ENCODE peak calls at places on chromosome X, in six cellular contexts. R is heart right ventricle, D is GM23248, F is uterus, Z is SK-N-SH, I is small intestine. C is an unnamed sample.

GRCh38 chrX:34563061-34563460 is 94.0 kb downstream of the TMEM47 start:
- DNase-seq in R (no peak), D (no peak), F (no peak), Z (no peak), I (no peak), C (no peak)

GRCh38 chrX:56232221-56233082 is at the start of gene KLF8:
- DNase-seq in R (peak; percentile 27), D (peak; percentile 56), F (peak; percentile 73), Z (no peak), I (peak; percentile 28), C (no peak)

GRCh38 chrX:57573754-57574153 is 18.1 kb upstream of the ZXDB start:
- DNase-seq in R (no peak), D (peak; percentile 23), F (no peak), Z (no peak), I (peak; percentile 1), C (no peak)

GRCh38 chrX:93594780-93595179 is 78.6 kb downstream of the NAP1L3 start:
- DNase-seq in R (no peak), D (no peak), F (no peak), Z (no peak), I (no peak), C (peak; percentile 10)

GRCh38 chrX:47831788-47832187 is 4.9 kb upstream of the ZNF81 start:
- DNase-seq in R (peak; percentile 12), D (peak; percentile 52), F (peak; percentile 18), Z (peak; percentile 64), I (peak; percentile 54), C (peak; percentile 35)

GRCh38 chrX:2542826-2543551 is 42.2 kb upstream of the DHRSX start:
- DNase-seq in R (no peak), D (no peak), F (no peak), Z (no peak), I (no peak), C (no peak)

GRCh38 chrX:21800344-21800770 is 39.1 kb upstream of the MBTPS2 start:
- DNase-seq in R (no peak), D (peak; percentile 14), F (no peak), Z (no peak), I (no peak), C (peak; percentile 17)

GRCh38 chrX:119647552-119648420 is 41.6 kb upstream of the NKRF start:
- DNase-seq in R (no peak), D (no peak), F (no peak), Z (no peak), I (peak; percentile 34), C (no peak)

GRCh38 chrX:153960786-153961185 is 10.8 kb downstream of the HCFC1 start:
- DNase-seq in R (no peak), D (no peak), F (no peak), Z (no peak), I (no peak), C (no peak)
- H3K36me3 ChIP-seq in R (peaks cover 88% of the 10 kb centered on the region), D (no peaks in the 10 kb centered on the region), F (no peaks in the 10 kb centered on the region), Z (peaks cover 88% of the 10 kb centered on the region), I (peaks cover 15% of the 10 kb centered on the region), C (peaks cover 14% of the 10 kb centered on the region)

GRCh38 chrX:48978226-48978625 is 6.6 kb upstream of the KCND1 start:
- DNase-seq in R (no peak), D (no peak), F (no peak), Z (no peak), I (no peak), C (no peak)

GRCh38 chrX:48983081-48983480 is 11.4 kb upstream of the KCND1 start:
- DNase-seq in R (no peak), D (no peak), F (no peak), Z (no peak), I (no peak), C (no peak)

GRCh38 chrX:48976086-48976485 is 4.4 kb upstream of the KCND1 start:
- DNase-seq in R (no peak), D (no peak), F (no peak), Z (no peak), I (no peak), C (no peak)

GRCh38 chrX:48975541-48975940 is 3.9 kb upstream of the KCND1 start:
- DNase-seq in R (no peak), D (no peak), F (no peak), Z (no peak), I (no peak), C (no peak)

DNA sequence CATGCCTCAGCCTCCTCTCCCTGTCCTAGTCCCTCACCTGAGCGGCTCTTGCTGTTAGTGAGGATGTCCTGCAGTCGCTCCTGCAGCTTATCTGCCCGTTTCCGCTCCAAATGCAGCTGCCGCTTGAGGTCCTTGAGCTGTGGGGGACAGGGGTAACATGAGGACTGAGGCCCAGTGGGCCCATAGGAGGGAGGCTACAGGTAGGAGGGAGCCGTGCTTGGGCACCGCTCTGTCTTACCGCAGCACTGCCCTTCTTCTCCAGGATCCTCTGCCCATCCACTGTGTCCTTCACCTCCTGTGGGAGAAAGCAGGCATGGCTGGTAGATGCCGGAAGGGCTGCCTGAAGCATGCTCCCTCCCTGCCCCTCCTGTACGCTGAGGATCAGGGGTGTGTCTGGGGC is 9.5 kb upstream of the KCND1 start:
- DNase-seq in R (no peak), D (no peak), F (no peak), Z (no peak), I (no peak), C (no peak)
- H3K36me3 ChIP-seq in R (peaks cover 93% of the 10 kb centered on the region), D (no peaks in the 10 kb centered on the region), F (no peaks in the 10 kb centered on the region), Z (peaks cover 45% of the 10 kb centered on the region), I (peaks cover 4% of the 10 kb centered on the region), C (no peaks in the 10 kb centered on the region)

GRCh38 chrX:15623074-15623473 is 22.3 kb upstream of the ACE2 start:
- DNase-seq in R (no peak), D (no peak), F (no peak), Z (no peak), I (peak; percentile 60), C (no peak)
- H3K36me3 ChIP-seq in R (no peaks in the 10 kb centered on the region), D (no peaks in the 10 kb centered on the region), F (no peaks in the 10 kb centered on the region), Z (no peaks in the 10 kb centered on the region), I (no peaks in the 10 kb centered on the region), C (no peaks in the 10 kb centered on the region)

GRCh38 chrX:37958493-37959211 is 47.7 kb upstream of the SYTL5 start:
- DNase-seq in R (no peak), D (peak; percentile 9), F (no peak), Z (no peak), I (no peak), C (no peak)
- H3K36me3 ChIP-seq in R (no peaks in the 10 kb centered on the region), D (no peaks in the 10 kb centered on the region), F (no peaks in the 10 kb centered on the region), Z (no peaks in the 10 kb centered on the region), I (no peaks in the 10 kb centered on the region), C (no peaks in the 10 kb centered on the region)

C was measured in MG63.